ENCODE peak calls at places on chromosomes 4 and X, in five cellular contexts. J is left lung, S is spleen, E is astrocyte of the spinal cord, W is A549. C is an unnamed sample.

GRCh38 chr4:139887962-139888735 is 222.5 kb downstream of the MGST2 start:
- DNase-seq in J (peak), S (no peak), E (no peak), W (no peak), C (no peak)

GRCh38 chr4:53776141-53776540 is 184.9 kb upstream of the LNX1 start:
- DNase-seq in J (no peak), S (no peak), E (no peak), W (no peak), C (no peak)

GRCh38 chr4:42478941-42479340 is 81.7 kb downstream of the SHISA3 start:
- DNase-seq in J (no peak), S (no peak), E (no peak), W (no peak), C (no peak)

GRCh38 chr4:39808231-39808749 is 110.4 kb downstream of the UBE2K start:
- DNase-seq in J (no peak), S (no peak), E (no peak), W (no peak), C (no peak)

GRCh38 chr4:71498624-71499023 is 159.8 kb downstream of the SLC4A4 start:
- DNase-seq in J (no peak), S (no peak), E (no peak), W (no peak), C (no peak)

GRCh38 chr4:172573899-172574298 is 594.7 kb upstream of the GALNT7 start:
- DNase-seq in J (no peak), S (no peak), E (no peak), W (no peak), C (no peak)

GRCh38 chr4:8215001-8215427 is 15.9 kb downstream of the SH3TC1 start:
- DNase-seq in J (no peak), S (no peak), E (peak), W (no peak), C (no peak)

GRCh38 chr4:24686866-24687672 is 102.7 kb upstream of the DHX15 start:
- DNase-seq in J (no peak), S (no peak), E (no peak), W (peak), C (no peak)

GRCh38 chr4:159296061-159296460 is 193.2 kb downstream of the RAPGEF2 start:
- DNase-seq in J (no peak), S (no peak), E (peak), W (no peak), C (no peak)

GRCh38 chrX:19682712-19683331 is 167.5 kb upstream of the MAP3K15 start:
- DNase-seq in J (peak), S (peak), E (peak), W (no peak), C (no peak)

GRCh38 chr4:137124278-137124932 is 407.9 kb downstream of the PCDH18 start:
- DNase-seq in J (no peak), S (no peak), E (peak), W (peak), C (no peak)

GRCh38 chrX:125322431-125322830 is 2.8 kb downstream of the TEX13C start:
- DNase-seq in J (no peak), S (no peak), E (no peak), W (no peak), C (no peak)

GRCh38 chrX:150680974-150681373 is 12.2 kb upstream of the MTMR1 start:
- DNase-seq in J (no peak), S (no peak), E (peak), W (no peak), C (no peak)

GRCh38 chrX:41382699-41383645 is 49.0 kb downstream of the DDX3X start:
- DNase-seq in J (no peak), S (no peak), E (peak), W (no peak), C (no peak)

GRCh38 chr4:7764466-7764865 is 175.2 kb downstream of the AFAP1 start:
- DNase-seq in J (no peak), S (peak), E (no peak), W (no peak), C (peak)

GRCh38 chrX:771536-771935 is 140.9 kb downstream of the SHOX start:
- DNase-seq in J (no peak), S (peak), E (no peak), W (no peak), C (peak)

GRCh38 chr4:154010377-154010776 is 221.5 kb upstream of the SFRP2 start:
- DNase-seq in J (no peak), S (no peak), E (no peak), W (no peak), C (no peak)

GRCh38 chrX:724256-724655 is 93.7 kb downstream of the SHOX start:
- DNase-seq in J (no peak), S (no peak), E (no peak), W (no peak), C (no peak)

DNA sequence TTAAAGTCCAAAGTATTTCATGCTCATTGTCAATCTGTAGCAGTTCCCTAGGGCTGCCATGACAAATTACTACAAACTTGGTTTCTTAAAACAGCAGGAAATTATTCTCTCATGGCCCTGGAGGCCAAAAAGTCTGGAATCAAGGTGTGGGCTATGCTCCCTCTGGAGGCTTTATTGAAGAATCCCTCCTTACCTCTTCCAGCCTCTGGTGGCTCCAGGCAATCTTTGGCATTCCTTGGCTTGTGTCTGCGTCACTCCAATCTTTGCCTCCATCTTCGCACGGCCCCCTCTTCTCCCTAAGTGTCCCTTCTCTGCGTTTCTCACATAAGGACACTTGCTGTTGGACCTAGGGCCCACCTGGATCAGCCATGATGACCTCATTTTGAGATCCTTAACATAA is 170.4 kb downstream of the SMIM20 start:
- DNase-seq in J (no peak), S (no peak), E (no peak), W (no peak), C (no peak)
- TF ChIP-seq CTCF in J (no peak), S (no peak), E (no peak), W (no peak), C (no peak)

GRCh38 chr4:86015412-86016350 is 344.2 kb downstream of the MAPK10 start:
- DNase-seq in J (no peak), S (no peak), E (peak), W (no peak), C (no peak)
- TF ChIP-seq CTCF in J (no peak), S (no peak), E (no peak), W (no peak), C (no peak)

GRCh38 chr4:6460876-6461275 is 11.5 kb downstream of the PPP2R2C start:
- DNase-seq in J (no peak), S (peak), E (no peak), W (no peak), C (no peak)
- TF ChIP-seq CTCF in J (no peak), S (no peak), E (no peak), W (no peak), C (no peak)

DNA sequence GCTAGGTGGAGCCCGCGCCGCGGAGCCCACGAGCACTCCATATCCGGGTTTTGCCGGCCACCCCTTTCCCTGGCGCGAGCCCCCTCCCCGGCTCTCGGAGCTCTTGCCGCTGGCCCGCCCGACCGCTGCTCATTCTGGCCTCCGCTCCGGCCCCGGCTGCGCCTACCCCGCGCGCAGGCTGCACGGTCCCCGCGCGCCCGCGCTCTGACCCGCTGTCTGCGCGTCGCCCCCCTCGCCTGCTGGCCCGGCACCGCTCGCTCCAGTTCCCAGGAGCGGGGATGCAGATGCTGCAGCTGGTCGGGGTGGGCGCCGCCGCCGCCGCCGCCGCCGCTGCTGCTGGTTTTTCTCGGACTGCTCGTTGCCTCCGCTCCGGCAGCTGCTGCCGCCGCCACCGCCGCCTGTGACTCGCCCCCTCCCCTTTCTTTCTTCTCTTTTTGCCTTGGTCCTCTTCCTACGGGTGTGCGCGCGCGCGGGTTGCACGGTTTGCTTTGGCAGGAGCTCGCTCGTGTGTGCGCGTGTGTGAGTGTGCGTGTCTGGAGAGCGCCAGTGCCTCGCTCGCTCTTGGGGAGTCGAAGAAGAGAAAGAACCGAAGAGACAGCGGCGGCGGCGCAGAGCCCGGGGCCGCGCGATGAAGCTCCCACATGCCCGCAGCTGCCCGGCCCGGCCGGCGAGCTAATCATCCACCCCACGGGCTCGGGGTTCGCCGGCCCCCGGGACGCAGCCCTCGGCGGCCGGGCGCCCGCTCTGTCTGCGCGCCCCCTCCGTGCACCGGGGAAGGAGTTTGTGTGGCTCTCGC is at the start of gene ADGRL3:
- DNase-seq in J (peak), S (peak), E (peak), W (no peak), C (peak)
- TF ChIP-seq CTCF in J (no peak), S (no peak), E (no peak), W (no peak), C (no peak)

GRCh38 chr4:83112678-83113428 is 1.7 kb downstream of the PLAC8 start:
- DNase-seq in J (no peak), S (no peak), E (peak), W (no peak), C (no peak)
- TF ChIP-seq CTCF in J (no peak), S (no peak), E (no peak), W (no peak), C (no peak)

DNA sequence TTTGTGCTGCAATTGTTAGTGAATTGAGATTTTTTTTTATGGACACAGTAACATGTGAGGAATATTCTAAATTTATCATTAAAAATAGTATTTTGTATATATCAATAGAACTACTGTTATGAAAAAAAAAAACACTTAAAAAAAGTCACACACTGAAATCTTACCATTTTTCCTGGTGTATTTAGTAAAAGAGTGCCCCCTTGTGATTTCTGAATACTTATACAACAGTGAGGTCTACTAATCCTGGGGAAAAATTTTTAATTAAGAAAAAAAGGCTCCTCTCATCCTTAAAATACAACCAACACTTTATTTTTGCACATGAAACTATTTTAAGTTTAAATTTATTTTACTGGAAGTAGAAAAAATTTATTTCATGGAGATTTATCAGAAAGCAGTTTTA is 56.4 kb upstream of the SPOCK3 start:
- DNase-seq in J (no peak), S (no peak), E (peak), W (no peak), C (no peak)
- TF ChIP-seq CTCF in J (no peak), S (no peak), E (peak), W (peak), C (peak)

DNA sequence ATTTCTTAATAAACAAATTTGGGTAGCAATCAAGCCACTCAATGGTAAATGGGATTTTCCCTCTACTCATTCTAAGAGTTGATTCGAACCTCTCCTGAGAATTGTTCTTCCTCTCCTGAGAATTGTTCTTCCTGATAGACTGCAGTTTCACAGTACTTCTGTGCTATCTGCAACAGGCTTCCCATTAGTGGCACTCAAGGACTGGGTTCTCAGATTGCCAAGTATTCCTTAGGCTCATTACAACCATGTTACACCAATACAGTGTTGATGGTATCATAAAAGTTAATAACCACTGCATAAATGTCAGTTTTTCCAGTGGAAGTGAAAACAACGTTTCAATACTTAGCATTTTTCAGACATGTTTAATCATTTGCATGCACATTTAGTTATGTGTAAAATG is 201.6 kb downstream of the FRMPD4 start:
- DNase-seq in J (no peak), S (no peak), E (no peak), W (no peak), C (no peak)
- TF ChIP-seq CTCF in J (no peak), S (no peak), E (no peak), W (no peak), C (no peak)

GRCh38 chrX:28584025-28584424 is 3.2 kb upstream of the IL1RAPL1 start:
- DNase-seq in J (no peak), S (no peak), E (no peak), W (no peak), C (no peak)

GRCh38 chrX:28585767-28586166 is 1.5 kb upstream of the IL1RAPL1 start:
- DNase-seq in J (no peak), S (no peak), E (no peak), W (no peak), C (no peak)

GRCh38 chrX:28586291-28586690 is 955 bp upstream of the IL1RAPL1 start:
- DNase-seq in J (no peak), S (no peak), E (peak), W (no peak), C (no peak)

GRCh38 chrX:28589048-28589447 is 1.8 kb downstream of the IL1RAPL1 start:
- DNase-seq in J (no peak), S (no peak), E (no peak), W (no peak), C (no peak)

GRCh38 chrX:28586891-28587635 is at the start of gene IL1RAPL1:
- DNase-seq in J (no peak), S (no peak), E (peak), W (peak), C (no peak)
- TF ChIP-seq CTCF in J (no peak), S (no peak), E (peak), W (no peak), C (peak)

GRCh38 chrX:47091149-47091775 is 13.0 kb downstream of the RGN start:
- DNase-seq in J (no peak), S (no peak), E (peak), W (no peak), C (no peak)

GRCh38 chrX:47093860-47094259 is 15.6 kb downstream of the RGN start:
- DNase-seq in J (no peak), S (no peak), E (no peak), W (no peak), C (no peak)

GRCh38 chrX:47097018-47097417 is 18.8 kb downstream of the RGN start:
- DNase-seq in J (no peak), S (no peak), E (no peak), W (no peak), C (no peak)

GRCh38 chrX:47098746-47099145 is 20.5 kb downstream of the RGN start:
- DNase-seq in J (no peak), S (no peak), E (no peak), W (no peak), C (no peak)

GRCh38 chrX:47093248-47093647 is 15.0 kb downstream of the RGN start:
- DNase-seq in J (no peak), S (no peak), E (peak), W (peak), C (no peak)
- TF ChIP-seq CTCF in J (peak), S (peak), E (peak), W (peak), C (peak)

C was measured in chondrocyte.